ENCODE peak calls at places on chromosomes 16 and 17, in seven cellular contexts. One of them, this sample, is unnamed.

GRCh38 chr16:22314661-22315626 is 17.7 kb downstream of the POLR3E start:
- DNase-seq in tibial artery: no peak
- DNase-seq in esophagus squamous epithelium: no peak
- DNase-seq in tibial nerve: no peak
- DNase-seq in AG10803: no peak
- DNase-seq in AG04450: no peak
- DNase-seq in cardiac fibroblast: no peak
- DNase-seq in this sample: no peak

GRCh38 chr16:65704866-65705265 is 583.0 kb upstream of the CDH11 start:
- DNase-seq in AG04450: no peak
- DNase-seq in AG10803: no peak
- DNase-seq in tibial nerve: no peak
- DNase-seq in tibial artery: no peak
- DNase-seq in cardiac fibroblast: no peak
- DNase-seq in esophagus squamous epithelium: no peak
- DNase-seq in this sample: no peak

GRCh38 chr17:59617141-59617757 is 2.4 kb upstream of the CLTC start:
- DNase-seq in tibial artery: no peak
- DNase-seq in AG10803: no peak
- DNase-seq in cardiac fibroblast: no peak
- DNase-seq in tibial nerve: no peak
- DNase-seq in esophagus squamous epithelium: no peak
- DNase-seq in AG04450: no peak
- DNase-seq in this sample: peak; percentile 38

GRCh38 chr17:81912441-81913309 is 1.5 kb upstream of the PCYT2 start:
- DNase-seq in cardiac fibroblast: no peak
- DNase-seq in tibial nerve: no peak
- DNase-seq in AG04450: no peak
- DNase-seq in tibial artery: no peak
- DNase-seq in esophagus squamous epithelium: no peak
- DNase-seq in AG10803: no peak
- DNase-seq in this sample: no peak

GRCh38 chr16:22253272-22253671 is 43.9 kb upstream of the POLR3E start:
- DNase-seq in tibial artery: no peak
- DNase-seq in tibial nerve: no peak
- DNase-seq in cardiac fibroblast: no peak
- DNase-seq in esophagus squamous epithelium: no peak
- DNase-seq in AG04450: no peak
- DNase-seq in AG10803: no peak
- DNase-seq in this sample: no peak

GRCh38 chr16:89511352-89511751 is 3.1 kb downstream of the SPG7 start:
- DNase-seq in esophagus squamous epithelium: no peak
- DNase-seq in AG04450: no peak
- DNase-seq in tibial artery: no peak
- DNase-seq in AG10803: no peak
- DNase-seq in cardiac fibroblast: no peak
- DNase-seq in tibial nerve: no peak
- DNase-seq in this sample: no peak

GRCh38 chr16:63008688-63009087 is 972.5 kb upstream of the CDH8 start:
- DNase-seq in AG10803: no peak
- DNase-seq in tibial artery: no peak
- DNase-seq in AG04450: no peak
- DNase-seq in cardiac fibroblast: no peak
- DNase-seq in tibial nerve: no peak
- DNase-seq in esophagus squamous epithelium: no peak
- DNase-seq in this sample: no peak

GRCh38 chr17:65697661-65698060 is 136.2 kb upstream of the AXIN2 start:
- DNase-seq in AG10803: no peak
- DNase-seq in cardiac fibroblast: no peak
- DNase-seq in tibial nerve: no peak
- DNase-seq in AG04450: no peak
- DNase-seq in tibial artery: no peak
- DNase-seq in esophagus squamous epithelium: no peak
- DNase-seq in this sample: no peak

GRCh38 chr17:66420961-66421371 is 118.6 kb downstream of the PRKCA start:
- DNase-seq in AG04450: no peak
- DNase-seq in esophagus squamous epithelium: no peak
- DNase-seq in tibial artery: no peak
- DNase-seq in tibial nerve: no peak
- DNase-seq in cardiac fibroblast: peak; percentile 78
- DNase-seq in AG10803: peak; percentile 93
- DNase-seq in this sample: no peak

GRCh38 chr17:76326306-76326705 is 18.2 kb upstream of the QRICH2 start:
- DNase-seq in AG04450: no peak
- DNase-seq in esophagus squamous epithelium: no peak
- DNase-seq in AG10803: no peak
- DNase-seq in cardiac fibroblast: no peak
- DNase-seq in tibial nerve: no peak
- DNase-seq in tibial artery: no peak
- DNase-seq in this sample: no peak

GRCh38 chr17:13756763-13757162 is 155.0 kb upstream of the HS3ST3A1 start:
- DNase-seq in tibial nerve: no peak
- DNase-seq in tibial artery: no peak
- DNase-seq in cardiac fibroblast: no peak
- DNase-seq in AG04450: no peak
- DNase-seq in esophagus squamous epithelium: no peak
- DNase-seq in AG10803: no peak
- DNase-seq in this sample: no peak

GRCh38 chr17:63774982-63775290 is 966 bp downstream of the DDX42 start:
- DNase-seq in cardiac fibroblast: peak; percentile 30
- DNase-seq in AG10803: peak; percentile 17
- DNase-seq in esophagus squamous epithelium: no peak
- DNase-seq in AG04450: no peak
- DNase-seq in tibial nerve: no peak
- DNase-seq in tibial artery: no peak
- DNase-seq in this sample: no peak

GRCh38 chr17:2871205-2871604 is 75.0 kb downstream of the RAP1GAP2 start:
- DNase-seq in esophagus squamous epithelium: no peak
- DNase-seq in cardiac fibroblast: no peak
- DNase-seq in AG04450: no peak
- DNase-seq in AG10803: no peak
- DNase-seq in tibial artery: no peak
- DNase-seq in tibial nerve: no peak
- DNase-seq in this sample: no peak

GRCh38 chr16:8667492-8667891 is 6.9 kb upstream of the ABAT start:
- DNase-seq in cardiac fibroblast: no peak
- DNase-seq in tibial artery: no peak
- DNase-seq in AG10803: no peak
- DNase-seq in AG04450: no peak
- DNase-seq in esophagus squamous epithelium: no peak
- DNase-seq in tibial nerve: no peak
- DNase-seq in this sample: no peak

GRCh38 chr16:10579965-10580918 is at the start of gene EMP2:
- DNase-seq in tibial nerve: peak; percentile 69
- DNase-seq in tibial artery: peak; percentile 78
- DNase-seq in AG10803: peak; percentile 70
- DNase-seq in AG04450: peak; percentile 30
- DNase-seq in esophagus squamous epithelium: no peak
- DNase-seq in cardiac fibroblast: peak; percentile 62
- DNase-seq in this sample: no peak

GRCh38 chr17:21076242-21076641 is 33.4 kb upstream of the USP22 start:
- DNase-seq in AG04450: no peak
- DNase-seq in tibial artery: no peak
- DNase-seq in AG10803: no peak
- DNase-seq in tibial nerve: no peak
- DNase-seq in esophagus squamous epithelium: no peak
- DNase-seq in cardiac fibroblast: no peak
- DNase-seq in this sample: no peak

GRCh38 chr16:12311887-12312286 is 335.4 kb downstream of the SNX29 start:
- DNase-seq in cardiac fibroblast: no peak
- DNase-seq in tibial artery: no peak
- DNase-seq in esophagus squamous epithelium: no peak
- DNase-seq in tibial nerve: no peak
- DNase-seq in AG10803: no peak
- DNase-seq in AG04450: no peak
- DNase-seq in this sample: no peak

GRCh38 chr17:68843522-68843921 is 111.7 kb downstream of the ABCA8 start:
- DNase-seq in tibial nerve: no peak
- DNase-seq in esophagus squamous epithelium: no peak
- DNase-seq in cardiac fibroblast: no peak
- DNase-seq in AG04450: no peak
- DNase-seq in AG10803: peak; percentile 48
- DNase-seq in tibial artery: no peak
- DNase-seq in this sample: peak; percentile 3

GRCh38 chr16:31874354-31875111 is 926 bp downstream of the ZNF267 start:
- DNase-seq in AG04450: no peak
- DNase-seq in tibial artery: no peak
- DNase-seq in tibial nerve: no peak
- DNase-seq in esophagus squamous epithelium: no peak
- DNase-seq in AG10803: peak; percentile 56
- DNase-seq in cardiac fibroblast: peak; percentile 79
- DNase-seq in this sample: no peak

GRCh38 chr17:13544292-13544691 is 57.4 kb downstream of the HS3ST3A1 start:
- DNase-seq in cardiac fibroblast: peak; percentile 97
- DNase-seq in tibial nerve: no peak
- DNase-seq in AG10803: peak; percentile 95
- DNase-seq in tibial artery: no peak
- DNase-seq in AG04450: peak; percentile 93
- DNase-seq in esophagus squamous epithelium: no peak
- DNase-seq in this sample: no peak

GRCh38 chr17:61409301-61410099 is 9.9 kb downstream of the TBX2 start:
- DNase-seq in AG04450: no peak
- DNase-seq in cardiac fibroblast: peak; percentile 69
- DNase-seq in AG10803: peak; percentile 57
- DNase-seq in esophagus squamous epithelium: no peak
- DNase-seq in tibial artery: peak; percentile 41
- DNase-seq in tibial nerve: no peak
- DNase-seq in this sample: no peak
- H3K4me3 ChIP-seq in AG04450: peak overlapping the region; percentile 98
- H3K4me3 ChIP-seq in cardiac fibroblast: peak overlapping the region; percentile 49
- H3K4me3 ChIP-seq in AG10803: peak overlapping the region; percentile 62
- H3K4me3 ChIP-seq in esophagus squamous epithelium: peak overlapping the region; percentile 70
- H3K4me3 ChIP-seq in tibial artery: peak overlapping the region; percentile 74
- H3K4me3 ChIP-seq in tibial nerve: peak overlapping the region; percentile 36
- H3K4me3 ChIP-seq in this sample: peak overlapping the region; percentile 57

DNA sequence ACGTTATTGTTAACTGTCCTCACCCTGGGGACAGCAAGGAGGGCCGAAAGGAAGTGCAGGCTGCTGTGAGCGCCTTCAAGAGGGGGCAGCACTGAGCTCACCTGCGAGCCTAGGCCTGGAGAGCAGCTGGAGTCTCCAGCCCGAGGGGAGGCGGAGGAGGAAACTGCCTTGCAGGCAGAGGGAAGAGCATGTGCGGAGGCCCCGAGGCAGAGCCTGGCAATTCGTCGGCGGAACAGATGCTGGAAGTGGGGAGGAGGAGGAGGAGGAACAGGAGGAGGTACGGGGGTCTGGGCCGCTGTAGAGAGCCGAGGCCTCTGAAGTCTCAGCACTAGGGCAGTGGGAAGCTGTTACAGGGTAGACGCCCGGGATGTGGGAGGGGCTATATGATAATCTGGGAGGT is 49.6 kb upstream of the PLCG2 start:
- DNase-seq in AG10803: no peak
- DNase-seq in AG04450: no peak
- DNase-seq in tibial nerve: no peak
- DNase-seq in esophagus squamous epithelium: no peak
- DNase-seq in cardiac fibroblast: no peak
- DNase-seq in tibial artery: no peak
- DNase-seq in this sample: no peak
- H3K4me3 ChIP-seq in AG10803: no peak overlapping the region
- H3K4me3 ChIP-seq in AG04450: no peak overlapping the region
- H3K4me3 ChIP-seq in tibial nerve: no peak overlapping the region
- H3K4me3 ChIP-seq in esophagus squamous epithelium: no peak overlapping the region
- H3K4me3 ChIP-seq in cardiac fibroblast: no peak overlapping the region
- H3K4me3 ChIP-seq in tibial artery: no peak overlapping the region
- H3K4me3 ChIP-seq in this sample: no peak overlapping the region

DNA sequence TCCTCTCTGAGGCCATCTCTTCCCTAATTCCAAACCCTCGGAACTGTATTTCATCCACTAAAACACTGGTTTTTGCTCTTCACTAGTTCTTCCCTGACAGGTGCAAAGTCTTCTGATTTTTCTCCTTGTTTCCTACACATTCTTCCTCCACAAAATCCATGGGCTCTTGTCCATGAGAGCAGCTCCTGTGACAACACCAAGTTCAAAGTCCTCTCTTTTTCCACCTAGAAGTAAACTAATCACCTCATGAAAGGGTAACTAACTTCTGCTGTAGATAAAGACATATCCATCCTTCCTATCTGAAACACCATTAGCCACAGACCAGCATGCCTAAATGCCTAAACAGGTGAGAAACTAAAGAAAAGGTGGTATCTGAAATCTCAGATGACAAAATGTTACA is 2.9 kb downstream of the PIP4K2B start:
- DNase-seq in AG04450: no peak
- DNase-seq in tibial nerve: no peak
- DNase-seq in esophagus squamous epithelium: no peak
- DNase-seq in cardiac fibroblast: no peak
- DNase-seq in tibial artery: no peak
- DNase-seq in AG10803: no peak
- DNase-seq in this sample: no peak
- H3K4me3 ChIP-seq in AG04450: no peak overlapping the region
- H3K4me3 ChIP-seq in tibial nerve: no peak overlapping the region
- H3K4me3 ChIP-seq in esophagus squamous epithelium: no peak overlapping the region
- H3K4me3 ChIP-seq in cardiac fibroblast: no peak overlapping the region
- H3K4me3 ChIP-seq in tibial artery: peak overlapping the region; percentile 97
- H3K4me3 ChIP-seq in AG10803: no peak overlapping the region
- H3K4me3 ChIP-seq in this sample: no peak overlapping the region

DNA sequence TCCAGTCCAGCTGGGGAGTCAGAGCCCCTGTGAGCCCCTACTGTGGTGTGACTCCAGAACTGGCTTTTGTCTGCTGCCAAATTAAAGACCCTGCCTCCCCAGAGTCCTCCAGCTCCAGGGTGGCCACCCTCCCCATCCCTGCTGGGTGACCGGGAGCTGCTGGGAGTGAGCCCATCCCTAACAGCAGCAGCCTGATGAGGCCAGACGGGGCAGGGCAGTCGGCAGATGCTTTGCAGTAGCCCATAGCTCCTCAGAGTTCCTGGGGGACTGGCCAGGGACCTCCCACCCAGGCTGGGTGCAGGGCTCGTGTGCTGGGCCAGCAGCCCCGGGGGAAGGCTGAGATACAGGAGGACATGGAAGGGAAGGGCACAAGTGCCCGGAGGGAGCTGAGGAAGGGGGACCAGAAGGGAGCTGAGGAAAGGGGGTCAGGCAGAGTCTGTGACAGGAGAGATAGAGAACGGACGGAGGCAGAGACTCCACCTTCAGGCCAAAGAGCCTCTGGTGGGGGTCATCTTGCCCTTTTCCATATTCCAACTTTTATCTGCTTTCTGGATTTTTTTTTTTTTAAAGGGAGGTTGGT is 12.7 kb upstream of the MRPS23 start:
- DNase-seq in AG04450: no peak
- DNase-seq in esophagus squamous epithelium: no peak
- DNase-seq in cardiac fibroblast: no peak
- DNase-seq in AG10803: no peak
- DNase-seq in tibial nerve: no peak
- DNase-seq in tibial artery: no peak
- DNase-seq in this sample: no peak
- H3K4me3 ChIP-seq in AG04450: no peak overlapping the region
- H3K4me3 ChIP-seq in esophagus squamous epithelium: peak overlapping the region; percentile 39
- H3K4me3 ChIP-seq in cardiac fibroblast: no peak overlapping the region
- H3K4me3 ChIP-seq in AG10803: no peak overlapping the region
- H3K4me3 ChIP-seq in tibial nerve: peak overlapping the region; percentile 39
- H3K4me3 ChIP-seq in tibial artery: peak overlapping the region; percentile 74
- H3K4me3 ChIP-seq in this sample: peak overlapping the region; percentile 35

This sample was measured in epithelial cell of proximal tubule.